ENCODE peak calls at places on chromosome 18, in four cellular contexts. W, I, D and M are unnamed samples.

GRCh38 chr18:53745228-53745967 is 479.1 kb downstream of the MBD2 start:
- DNase-seq in W (peak), I (no peak), D (no peak), M (no peak)

GRCh38 chr18:49070552-49070951 is 119.8 kb upstream of the SMAD7 start:
- DNase-seq in W (no peak), I (no peak), D (no peak), M (no peak)

GRCh38 chr18:8424917-8425725 is 184.1 kb upstream of the RAB12 start:
- DNase-seq in W (peak), I (no peak), D (peak), M (no peak)

GRCh38 chr18:48292229-48292628 is 117.0 kb downstream of the ZBTB7C start:
- DNase-seq in W (no peak), I (no peak), D (no peak), M (no peak)

GRCh38 chr18:64332851-64333250 is 184.0 kb upstream of the LINC00305 start:
- DNase-seq in W (no peak), I (no peak), D (no peak), M (no peak)

GRCh38 chr18:79497638-79498081 is 101.9 kb downstream of the NFATC1 start:
- DNase-seq in W (no peak), I (no peak), D (no peak), M (no peak)

GRCh38 chr18:5879479-5879882 is 15.8 kb downstream of the TMEM200C start:
- DNase-seq in W (peak), I (peak), D (peak), M (no peak)

GRCh38 chr18:31039426-31039825 is 3.1 kb downstream of the DSC3 start:
- DNase-seq in W (no peak), I (no peak), D (no peak), M (no peak)

GRCh38 chr18:36012891-36013290 is 40.4 kb downstream of the RMP24 start:
- DNase-seq in W (peak), I (no peak), D (no peak), M (no peak)

GRCh38 chr18:42137671-42138375 is 182.8 kb downstream of the PIK3C3 start:
- DNase-seq in W (no peak), I (no peak), D (no peak), M (no peak)

GRCh38 chr18:42929181-42929580 is 186.3 kb downstream of the RIT2 start:
- DNase-seq in W (no peak), I (no peak), D (no peak), M (no peak)

GRCh38 chr18:38459086-38459485 is 893.5 kb upstream of the CELF4 start:
- DNase-seq in W (no peak), I (peak), D (no peak), M (no peak)

GRCh38 chr18:71485578-71485977 is 1058.6 kb downstream of the CBLN2 start:
- DNase-seq in W (peak), I (no peak), D (no peak), M (no peak)

GRCh38 chr18:28794459-28795245 is 617.7 kb upstream of the CDH2 start:
- DNase-seq in W (peak), I (no peak), D (no peak), M (no peak)

GRCh38 chr18:67517224-67517765 is 775 bp upstream of the DSEL start:
- DNase-seq in W (peak), I (peak), D (no peak), M (no peak)

GRCh38 chr18:3015203-3015590 is 2.3 kb upstream of the LPIN2 start:
- DNase-seq in W (peak), I (no peak), D (no peak), M (no peak)

GRCh38 chr18:45652703-45653490 is 37.6 kb downstream of the SLC14A2 start:
- DNase-seq in W (peak), I (no peak), D (no peak), M (no peak)

GRCh38 chr18:49406863-49407262 is 53.6 kb downstream of the DYM start:
- DNase-seq in W (no peak), I (no peak), D (no peak), M (no peak)

GRCh38 chr18:35030234-35030989 is 10.8 kb upstream of the MAPRE2 start:
- DNase-seq in W (no peak), I (no peak), D (no peak), M (no peak)

GRCh38 chr18:56748698-56749268 is 97.6 kb downstream of the WDR7 start:
- DNase-seq in W (peak), I (peak), D (peak), M (no peak)

GRCh38 chr18:25239636-25240468 is 112.1 kb downstream of the ZNF521 start:
- DNase-seq in W (no peak), I (no peak), D (no peak), M (no peak)

GRCh38 chr18:35267161-35267651 is 22.8 kb downstream of the ZSCAN30 start:
- DNase-seq in W (peak), I (peak), D (no peak), M (peak)